ENCODE peak calls at places on chromosome 17, in seven cellular contexts. L is HCT116, Q is heart left ventricle, M is stomach, C is upper lobe of left lung, T is prostate gland, E is vagina. R is an unnamed sample.

GRCh38 chr17:33674685-33675084 is 381.6 kb upstream of the ASIC2 start:
- DNase-seq in C (peak), Q (peak), E (no peak), M (peak), L (peak), T (peak), R (peak)

GRCh38 chr17:63848834-63849689 is 6.6 kb upstream of the SMARCD2 start:
- DNase-seq in M (peak), L (peak), Q (peak), C (peak), E (no peak), T (peak), R (peak)

GRCh38 chr17:27038676-27039075 is 255.2 kb upstream of the WSB1 start:
- DNase-seq in M (no peak), T (no peak), Q (no peak), C (no peak), L (peak), E (no peak), R (no peak)

GRCh38 chr17:80086081-80086480 is 15.3 kb upstream of the GAA start:
- DNase-seq in T (no peak), L (no peak), M (no peak), C (no peak), Q (no peak), E (no peak), R (no peak)

GRCh38 chr17:71163121-71163812 is 957.6 kb upstream of the SOX9 start:
- DNase-seq in E (no peak), C (peak), M (peak), L (no peak), T (peak), Q (no peak), R (no peak)

GRCh38 chr17:74165811-74166365 is 37.6 kb upstream of the RPL38 start:
- DNase-seq in T (no peak), Q (no peak), M (no peak), C (no peak), L (no peak), E (no peak), R (no peak)

GRCh38 chr17:73571524-73572130 is 72.6 kb downstream of the SDK2 start:
- DNase-seq in M (no peak), E (no peak), Q (no peak), L (no peak), C (peak), T (no peak), R (no peak)

GRCh38 chr17:74089869-74090464 is 113.5 kb upstream of the RPL38 start:
- DNase-seq in C (peak), Q (no peak), E (no peak), M (peak), L (peak), T (peak), R (peak)

GRCh38 chr17:50055426-50056216 is at the start of gene ITGA3:
- DNase-seq in E (no peak), M (peak), Q (peak), L (peak), C (peak), T (peak), R (no peak)

GRCh38 chr17:7479389-7480192 is at the start of gene ZBTB4:
- DNase-seq in L (no peak), T (peak), C (peak), Q (peak), E (no peak), M (peak), R (peak)

GRCh38 chr17:17921192-17922082 is 50.8 kb downstream of the TOM1L2 start:
- DNase-seq in E (no peak), C (no peak), L (peak), M (no peak), T (no peak), Q (peak), R (no peak)

GRCh38 chr17:76989519-76989918 is 121.3 kb downstream of the MGAT5B start:
- DNase-seq in L (no peak), T (no peak), M (no peak), Q (no peak), E (no peak), C (no peak), R (no peak)

GRCh38 chr17:80931421-80932265 is 60.0 kb upstream of the CHMP6 start:
- DNase-seq in C (no peak), T (no peak), M (no peak), E (no peak), L (peak), Q (no peak), R (no peak)

GRCh38 chr17:55772086-55772485 is 21.2 kb downstream of the PCTP start:
- DNase-seq in C (no peak), M (no peak), E (no peak), Q (no peak), T (no peak), L (no peak), R (peak)

GRCh38 chr17:17792143-17792550 is 44.6 kb downstream of the SREBF1 start:
- DNase-seq in E (no peak), M (no peak), T (no peak), C (no peak), Q (no peak), L (no peak), R (no peak)

GRCh38 chr17:50487213-50488096 is 8.8 kb downstream of the RSAD1 start:
- DNase-seq in L (no peak), E (no peak), M (peak), C (no peak), Q (no peak), T (no peak), R (no peak)

GRCh38 chr17:28368915-28369683 is 1.0 kb downstream of the VTN start:
- DNase-seq in Q (no peak), C (no peak), M (no peak), E (no peak), T (no peak), L (no peak), R (no peak)
- TF ChIP-seq POLR2A in Q (no peak), C (no peak), M (no peak), E (no peak), T (no peak), L (no peak), R (no peak)

DNA sequence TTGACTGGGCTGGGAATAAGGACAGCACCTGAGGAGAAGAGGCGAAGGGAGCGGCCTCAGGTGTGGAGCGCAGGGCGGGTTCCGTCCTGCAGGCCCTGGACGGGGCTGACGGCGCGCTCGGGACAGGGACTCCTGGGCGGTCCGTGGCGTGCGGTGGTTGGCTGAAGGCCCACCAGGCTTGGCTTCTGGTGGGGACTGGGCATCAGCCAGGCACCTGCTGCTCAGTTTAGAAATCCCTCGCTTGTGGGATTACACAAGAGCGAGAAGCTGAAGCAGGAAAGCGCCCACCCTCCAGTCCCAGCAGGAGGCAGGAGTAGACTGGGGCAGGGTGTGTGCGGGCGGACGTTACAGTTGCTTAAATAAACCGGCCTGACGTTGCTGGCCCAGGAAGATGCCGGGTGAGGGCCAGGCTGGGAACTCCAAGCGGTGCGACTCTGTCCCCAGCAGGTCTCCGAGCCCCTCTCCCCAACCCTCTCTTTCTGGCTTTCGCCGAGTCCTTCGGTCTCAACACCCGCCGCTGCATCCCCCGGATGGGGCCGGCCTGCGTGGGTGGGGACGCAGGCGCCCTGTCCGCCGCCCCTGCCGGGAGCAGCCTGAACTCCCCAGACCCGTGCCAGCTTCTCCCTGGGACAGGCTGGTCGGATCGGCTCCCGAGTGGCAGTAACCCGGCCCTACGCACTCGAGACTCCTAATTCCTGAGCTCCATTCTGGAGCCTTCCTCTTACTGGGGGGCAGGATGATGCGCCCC is 639 bp downstream of the MIF4GD start:
- DNase-seq in T (peak), C (peak), L (peak), M (peak), Q (peak), E (no peak), R (peak)
- TF ChIP-seq POLR2A in T (no peak), C (peak), L (no peak), M (no peak), Q (no peak), E (no peak), R (no peak)

DNA sequence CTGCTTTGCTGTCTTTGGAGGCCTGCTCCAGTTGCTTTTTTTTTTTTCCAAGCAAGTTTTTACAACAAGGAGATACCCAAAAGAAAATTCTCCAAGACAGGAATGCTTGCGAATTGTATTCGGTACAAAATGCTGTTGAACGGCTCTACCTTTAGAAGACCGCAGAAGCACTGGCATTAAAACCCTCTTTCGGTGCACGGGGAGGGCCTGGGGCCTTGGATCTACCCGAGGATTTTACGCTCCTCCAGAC is 1.3 kb upstream of the HELZ start:
- DNase-seq in M (no peak), L (no peak), C (no peak), T (no peak), E (no peak), Q (no peak), R (no peak)
- TF ChIP-seq POLR2A in M (no peak), L (no peak), C (no peak), T (no peak), E (no peak), Q (no peak), R (no peak)

DNA sequence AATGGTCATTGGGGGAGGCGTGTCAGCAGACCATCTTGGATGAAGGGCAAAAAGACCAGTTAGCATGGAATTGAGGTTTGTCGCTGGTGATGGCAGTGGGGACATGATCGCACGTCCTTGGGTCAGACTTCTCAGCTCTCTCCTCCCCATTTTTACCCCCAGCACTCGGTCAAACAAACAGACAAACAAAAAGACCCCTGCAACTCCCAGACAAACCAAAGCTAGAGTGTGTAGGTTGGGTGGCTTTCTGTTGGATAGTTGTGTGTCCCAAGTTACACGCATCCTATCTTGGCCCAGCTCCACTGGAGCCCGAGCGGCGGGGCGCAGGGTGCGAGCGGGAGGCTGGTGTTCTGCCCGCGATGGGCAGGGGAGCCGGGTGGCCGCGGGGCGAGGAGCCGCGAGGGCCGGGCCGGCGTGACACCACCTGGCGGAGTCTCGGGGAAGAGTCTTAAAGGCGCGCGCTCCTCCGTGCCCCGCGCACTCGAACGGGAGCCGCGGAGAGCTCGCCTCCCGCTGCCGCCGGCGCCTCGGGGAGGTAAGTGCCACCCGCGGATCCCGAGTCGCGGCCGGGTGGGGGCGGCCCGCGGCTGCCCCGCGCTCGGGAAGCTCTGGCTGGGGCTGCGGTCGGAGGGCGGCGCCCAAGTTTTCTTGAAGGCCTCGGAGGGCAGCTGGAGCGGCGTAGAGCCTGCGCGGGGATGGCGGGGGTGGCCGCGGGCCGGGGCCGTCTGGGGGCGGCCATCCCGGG is 18.5 kb upstream of the NTN1 start:
- DNase-seq in Q (peak), C (no peak), T (peak), M (no peak), L (no peak), E (no peak), R (no peak)
- TF ChIP-seq POLR2A in Q (no peak), C (no peak), T (peak), M (no peak), L (no peak), E (no peak), R (no peak)

DNA sequence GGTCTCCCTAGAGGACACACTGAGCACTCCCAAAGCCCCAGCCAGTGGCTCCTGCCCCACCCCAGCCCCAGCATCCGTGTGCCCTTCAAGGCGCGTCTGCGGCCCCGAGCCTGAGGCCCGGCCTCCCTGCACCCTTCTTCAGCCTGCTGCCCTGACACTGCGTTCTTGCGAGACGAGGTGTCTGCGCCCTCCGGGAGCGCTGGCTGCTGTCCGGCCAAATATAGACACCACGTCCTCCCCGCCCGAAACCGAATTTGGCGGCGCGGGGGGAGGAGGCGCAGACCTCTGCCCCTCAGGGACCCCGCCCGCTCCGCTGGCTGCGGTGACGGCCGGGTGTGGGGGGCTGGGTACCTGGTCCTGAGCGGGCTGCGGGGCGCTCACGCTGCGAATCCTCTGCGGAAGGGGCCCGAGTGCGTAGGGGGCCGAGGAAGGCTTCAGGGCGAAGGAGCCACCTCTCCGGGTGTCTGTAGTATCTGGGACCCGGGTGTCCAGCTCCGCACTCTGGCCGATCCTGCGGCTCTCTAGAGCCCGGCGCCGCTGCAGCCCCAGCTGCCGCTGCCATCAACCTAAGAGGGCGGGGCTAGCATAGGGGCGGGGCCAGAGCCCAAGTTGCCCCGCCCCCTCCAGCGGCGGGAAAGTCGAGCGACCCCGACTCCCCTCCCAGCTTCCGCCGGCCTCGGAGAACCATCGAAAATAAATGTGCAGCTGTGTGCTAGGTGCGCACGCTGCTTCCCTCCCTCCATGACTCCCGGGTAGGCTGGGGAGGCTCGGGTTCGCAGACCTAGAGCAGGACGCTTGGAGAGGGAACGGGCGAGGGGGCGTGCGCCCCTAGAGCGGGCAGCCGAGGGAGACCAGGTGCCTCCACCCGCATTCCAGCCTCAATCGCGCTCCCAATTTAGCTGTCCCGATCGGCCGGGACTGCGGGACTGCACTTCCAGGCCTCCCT is at the start of gene CORO6:
- DNase-seq in T (no peak), L (no peak), Q (peak), C (peak), M (peak), E (no peak), R (peak)
- TF ChIP-seq POLR2A in T (no peak), L (no peak), Q (peak), C (peak), M (no peak), E (no peak), R (no peak)

R was measured in erythroblast.